ENCODE peak calls at places on chromosomes 1 and 21, in ten cellular contexts. K is esophagus muscularis mucosa, Y is transverse colon, H is heart left ventricle, U is tibial nerve, P is uterus, D is right lobe of liver, N is breast epithelium, B is IMR-90, F is body of pancreas. A is an unnamed sample. For H3K4me1, the result is how much of the 10 kb centered on the place peaks cover.

GRCh38 chr1:225635649-225636048 is 17.3 kb downstream of the ENAH start:
- DNase-seq in K (no peak), Y (no peak), H (no peak), U (no peak), P (no peak), D (no peak), N (no peak), B (no peak), F (no peak), A (no peak)

GRCh38 chr21:31289702-31290101 is 54.4 kb downstream of the TIAM1 start:
- DNase-seq in K (no peak), Y (no peak), H (no peak), U (no peak), P (no peak), D (no peak), N (no peak), B (no peak), F (no peak), A (no peak)

GRCh38 chr1:160404094-160404493 is 3.7 kb downstream of the VANGL2 start:
- DNase-seq in K (no peak), Y (no peak), H (no peak), U (no peak), P (no peak), D (no peak), N (no peak), B (no peak), F (no peak), A (no peak)

GRCh38 chr1:210796421-210796820 is 337.5 kb downstream of the KCNH1 start:
- DNase-seq in K (no peak), Y (no peak), H (no peak), U (no peak), P (no peak), D (no peak), N (no peak), B (no peak), F (no peak), A (no peak)

GRCh38 chr1:3465935-3466321 is 11.5 kb downstream of the ARHGEF16 start:
- DNase-seq in K (no peak), Y (no peak), H (peak), U (no peak), P (no peak), D (no peak), N (no peak), B (no peak), F (no peak), A (no peak)

GRCh38 chr1:229669333-229669732 is 43.3 kb downstream of the URB2 start:
- DNase-seq in K (no peak), Y (no peak), H (no peak), U (no peak), P (no peak), D (no peak), N (no peak), B (no peak), F (no peak), A (no peak)

GRCh38 chr21:16908087-16908486 is 604.8 kb upstream of the CXADR start:
- DNase-seq in K (no peak), Y (no peak), H (no peak), U (no peak), P (peak), D (no peak), N (peak), B (no peak), F (no peak), A (no peak)

GRCh38 chr1:191240925-191241324 is 763.3 kb upstream of the BRINP3 start:
- DNase-seq in K (no peak), Y (no peak), H (no peak), U (no peak), P (no peak), D (no peak), N (no peak), B (peak), F (no peak), A (no peak)

GRCh38 chr1:201898992-201899391 is 10.3 kb downstream of the SHISA4 start:
- DNase-seq in K (no peak), Y (no peak), H (no peak), U (no peak), P (peak), D (no peak), N (no peak), B (no peak), F (no peak), A (no peak)

GRCh38 chr21:24217141-24217540 is 1390.1 kb downstream of the MRPL39 start:
- DNase-seq in K (no peak), Y (no peak), H (no peak), U (no peak), P (no peak), D (no peak), N (no peak), B (peak), F (no peak), A (no peak)

GRCh38 chr1:27602510-27603319 is 1.2 kb downstream of the AHDC1 start:
- DNase-seq in K (no peak), Y (peak), H (no peak), U (peak), P (peak), D (peak), N (no peak), B (peak), F (peak), A (no peak)

GRCh38 chr21:44947930-44948331 is 8.1 kb downstream of the SLX9 start:
- DNase-seq in K (no peak), Y (no peak), H (peak), U (no peak), P (no peak), D (peak), N (no peak), B (no peak), F (no peak), A (no peak)

GRCh38 chr1:245241506-245242130 is 86.8 kb downstream of the KIF26B start:
- DNase-seq in K (no peak), Y (no peak), H (no peak), U (no peak), P (no peak), D (no peak), N (no peak), B (no peak), F (no peak), A (no peak)

GRCh38 chr1:211975152-211975941 is 60.0 kb downstream of the INTS7 start:
- DNase-seq in K (no peak), Y (no peak), H (no peak), U (no peak), P (no peak), D (no peak), N (no peak), B (peak), F (no peak), A (no peak)

GRCh38 chr1:247268390-247269045 is 12.6 kb downstream of the VN1R5 start:
- DNase-seq in K (no peak), Y (no peak), H (no peak), U (no peak), P (no peak), D (no peak), N (no peak), B (peak), F (no peak), A (no peak)

GRCh38 chr1:247266053-247266452 is 10.2 kb downstream of the VN1R5 start:
- DNase-seq in K (no peak), Y (no peak), H (no peak), U (no peak), P (no peak), D (no peak), N (no peak), B (peak), F (no peak), A (no peak)

GRCh38 chr1:247273013-247273412 is 17.1 kb downstream of the VN1R5 start:
- DNase-seq in K (no peak), Y (no peak), H (no peak), U (no peak), P (no peak), D (no peak), N (no peak), B (no peak), F (no peak), A (no peak)

GRCh38 chr1:247269075-247269580 is 13.3 kb downstream of the VN1R5 start:
- DNase-seq in K (no peak), Y (no peak), H (no peak), U (no peak), P (no peak), D (no peak), N (no peak), B (no peak), F (no peak), A (no peak)

DNA sequence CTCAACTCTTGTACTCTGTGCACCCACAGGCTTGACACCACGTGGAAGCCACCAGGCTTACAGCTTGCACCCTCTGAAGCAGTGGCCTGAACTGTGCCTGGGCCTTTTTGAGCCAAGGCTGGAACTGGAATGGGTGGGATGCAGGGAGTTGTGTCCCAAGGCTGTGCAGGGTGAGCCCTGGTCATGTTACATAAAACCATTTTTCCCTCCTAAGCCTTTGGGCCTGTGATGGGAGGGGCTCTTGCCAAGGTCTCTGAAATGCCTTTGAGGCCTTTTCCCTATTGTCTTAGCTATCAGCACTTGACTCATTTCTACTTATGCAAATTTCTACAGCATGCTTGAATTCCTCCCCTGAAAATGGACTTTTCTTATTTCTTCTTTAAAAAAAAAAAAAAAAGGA is 14.1 kb downstream of the VN1R5 start:
- DNase-seq in K (no peak), Y (no peak), H (no peak), U (no peak), P (no peak), D (no peak), N (no peak), B (no peak), F (no peak), A (no peak)
- H3K4me1 ChIP-seq in K (under half), Y (under half), H (under half), U (under half), P (under half), D (under half), N (under half), B (under half), F (under half), A (under half)

GRCh38 chr1:243842978-243843490 is 7.0 kb downstream of the AKT3 start:
- DNase-seq in K (no peak), Y (no peak), H (no peak), U (no peak), P (peak), D (no peak), N (no peak), B (peak), F (no peak), A (no peak)
- TF ChIP-seq POLR2A in K (no peak), Y (no peak), H (no peak), U (no peak), P (no peak), D (no peak), N (no peak), B (no peak), F (no peak), A (no peak)

GRCh38 chr21:28601708-28602107 is 391.0 kb downstream of the LTN1 start:
- DNase-seq in K (no peak), Y (no peak), H (no peak), U (no peak), P (no peak), D (no peak), N (no peak), B (peak), F (no peak), A (no peak)
- TF ChIP-seq CTCF in K (no peak), Y (no peak), H (no peak), U (no peak), P (no peak), D (no peak), N (no peak), B (no peak), F (no peak), A (no peak)

GRCh38 chr1:41239988-41240610 is 2.0 kb downstream of the SCMH1 start:
- DNase-seq in K (no peak), Y (no peak), H (no peak), U (no peak), P (peak), D (no peak), N (no peak), B (peak), F (peak), A (no peak)
- H3K4me1 ChIP-seq in K (half or more), Y (under half), H (under half), U (under half), P (under half), D (under half), N (under half), B (under half), F (half or more), A (under half)

GRCh38 chr1:110597966-110598365 is 8.2 kb downstream of the KCNA2 start:
- DNase-seq in K (no peak), Y (no peak), H (no peak), U (no peak), P (no peak), D (no peak), N (no peak), B (no peak), F (no peak), A (no peak)
- TF ChIP-seq POLR2A in K (no peak), Y (no peak), H (no peak), U (no peak), P (no peak), D (no peak), N (no peak), B (no peak), F (no peak), A (no peak)

DNA sequence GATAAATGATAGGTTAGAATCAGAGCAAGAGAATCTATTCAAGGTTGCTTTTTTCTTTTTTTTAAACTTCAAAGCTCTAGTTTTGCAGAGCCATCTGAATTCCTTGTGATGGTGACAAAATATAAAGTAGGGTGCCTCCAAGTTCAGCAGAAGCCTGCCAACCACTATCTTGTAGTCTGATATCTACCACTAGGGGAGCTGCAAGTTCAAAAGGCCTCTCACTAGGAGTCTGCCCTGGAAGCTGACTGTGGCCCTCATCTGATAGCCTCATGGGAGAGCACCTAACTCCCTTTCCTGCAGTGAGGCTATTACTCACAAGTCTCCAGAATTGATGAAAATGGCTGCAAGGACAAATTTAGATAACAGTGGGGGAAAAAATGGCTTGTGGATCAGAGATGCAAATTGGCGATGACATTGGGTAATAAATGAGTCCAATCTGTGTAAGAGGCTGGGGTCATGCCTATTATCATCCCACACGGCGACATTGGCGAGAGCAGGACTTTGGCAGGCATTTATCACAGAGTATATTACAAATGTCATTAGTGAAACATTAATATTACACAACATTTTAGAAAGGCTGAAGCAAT is 10.7 kb upstream of the ZP4 start:
- DNase-seq in K (peak), Y (no peak), H (no peak), U (no peak), P (no peak), D (no peak), N (no peak), B (no peak), F (peak), A (no peak)
- TF ChIP-seq CTCF in K (peak), Y (peak), H (peak), U (no peak), P (no peak), D (peak), N (no peak), B (peak), F (peak), A (peak)

A was measured in HCT116.